ENCODE peak calls at places on chromosome 11, in ten cellular contexts. L is skeletal muscle cell; H is hepatocyte; D is left ventricle myocardium inferior; K is brain microvascular endothelial cell; F is GM23248; E is CD4-positive, CD25-positive, alpha-beta regulatory T cell; I is cardiac fibroblast; V is PC-3; U is Peyer's patch. R is an unnamed sample.

GRCh38 chr11:996681-997080 is 39.8 kb downstream of the MUC6 start:
- DNase-seq in L (no peak), H (no peak), F (no peak), D (no peak), U (no peak), V (no peak), E (no peak), K (no peak), I (no peak), R (no peak)

GRCh38 chr11:75490221-75491181 is 35.2 kb downstream of the GDPD5 start:
- DNase-seq in H (no peak), U (no peak), K (no peak), E (no peak), F (peak), D (no peak), L (no peak), V (peak), I (no peak), R (no peak)

GRCh38 chr11:12091957-12092558 is 18.3 kb upstream of the MICAL2 start:
- DNase-seq in V (peak), E (no peak), D (no peak), H (peak), L (no peak), K (no peak), F (no peak), U (peak), I (no peak), R (no peak)

GRCh38 chr11:2432628-2433071 is 11.7 kb downstream of the TRPM5 start:
- DNase-seq in D (peak), F (no peak), V (no peak), L (no peak), I (no peak), U (no peak), K (no peak), H (no peak), E (no peak), R (no peak)

GRCh38 chr11:30481816-30482215 is 104.3 kb downstream of the MPPED2 start:
- DNase-seq in F (no peak), E (no peak), D (no peak), K (no peak), I (peak), V (no peak), H (no peak), U (no peak), L (no peak), R (no peak)

GRCh38 chr11:69280994-69281393 is 13.0 kb upstream of the MYEOV start:
- DNase-seq in V (peak), I (peak), E (no peak), F (peak), U (peak), D (no peak), L (peak), K (peak), H (peak), R (no peak)

GRCh38 chr11:103053997-103054396 is 38.0 kb downstream of the DCUN1D5 start:
- DNase-seq in U (no peak), F (no peak), H (no peak), E (no peak), V (no peak), I (no peak), K (no peak), D (no peak), L (no peak), R (no peak)

GRCh38 chr11:68127791-68128681 is 6.8 kb upstream of the CHKA start:
- DNase-seq in K (no peak), U (no peak), L (peak), V (peak), H (peak), E (no peak), I (no peak), D (peak), F (peak), R (no peak)

GRCh38 chr11:12556788-12557384 is 117.3 kb upstream of the TEAD1 start:
- DNase-seq in U (peak), L (peak), F (peak), H (peak), D (peak), V (peak), E (no peak), I (peak), K (peak), R (no peak)

GRCh38 chr11:69485337-69486041 is 4.0 kb downstream of the LINC01488 start:
- DNase-seq in I (no peak), F (no peak), U (no peak), D (peak), L (no peak), H (no peak), K (no peak), E (no peak), V (no peak), R (no peak)

GRCh38 chr11:75920886-75921285 is 105.9 kb downstream of the UVRAG start:
- DNase-seq in L (no peak), D (no peak), I (no peak), V (peak), U (no peak), E (no peak), H (no peak), K (no peak), F (no peak), R (no peak)

GRCh38 chr11:97963528-97964331 is 1057.0 kb upstream of the CNTN5 start:
- DNase-seq in V (no peak), I (peak), K (no peak), U (no peak), H (no peak), F (no peak), E (no peak), L (no peak), D (no peak), R (no peak)

GRCh38 chr11:67732045-67732787 is 57.8 kb upstream of the ALDH3B2 start:
- DNase-seq in I (no peak), F (peak), U (no peak), H (peak), L (no peak), D (no peak), V (peak), E (peak), K (no peak), R (peak)

GRCh38 chr11:7538023-7538422 is 24.2 kb downstream of the PPFIBP2 start:
- DNase-seq in E (no peak), L (no peak), I (no peak), V (no peak), D (peak), K (no peak), F (peak), U (no peak), H (no peak), R (no peak)

GRCh38 chr11:18312663-18313420 is 9.1 kb downstream of the HPS5 start:
- DNase-seq in L (no peak), H (no peak), E (no peak), D (no peak), U (peak), F (peak), I (peak), K (peak), V (no peak), R (no peak)

GRCh38 chr11:8096575-8096974 is 15.6 kb downstream of the TUB start:
- DNase-seq in D (no peak), U (no peak), F (peak), E (no peak), I (no peak), L (no peak), K (no peak), V (no peak), H (no peak), R (no peak)

GRCh38 chr11:68148882-68149281 is 27.7 kb upstream of the CHKA start:
- DNase-seq in K (no peak), V (no peak), F (no peak), H (no peak), I (no peak), L (no peak), U (no peak), D (no peak), E (no peak), R (no peak)

GRCh38 chr11:85810871-85811611 is at the start of gene SYTL2:
- DNase-seq in I (peak), F (peak), L (no peak), V (peak), H (peak), E (peak), D (peak), U (peak), K (peak), R (peak)

GRCh38 chr11:33646629-33647028 is 54.0 kb downstream of the C11orf91 start:
- DNase-seq in V (no peak), K (no peak), D (no peak), L (no peak), E (no peak), U (no peak), F (peak), H (no peak), I (no peak), R (no peak)

GRCh38 chr11:114111369-114112042 is 52.0 kb downstream of the ZBTB16 start:
- DNase-seq in E (no peak), F (no peak), U (peak), V (no peak), D (no peak), L (peak), H (no peak), K (peak), I (peak), R (no peak)
- H3K4me3 ChIP-seq in E (no peak), F (no peak), U (no peak), V (no peak), D (peak), L (no peak), H (no peak), K (no peak), I (no peak), R (no peak)

GRCh38 chr11:65429724-65430405 is 7.3 kb downstream of the NEAT1 start:
- DNase-seq in L (no peak), U (peak), H (peak), V (peak), F (peak), E (no peak), K (peak), D (peak), I (peak), R (no peak)

GRCh38 chr11:65430406-65431217 is 8.0 kb downstream of the NEAT1 start:
- DNase-seq in V (peak), U (peak), K (peak), D (no peak), F (peak), H (peak), E (no peak), L (no peak), I (peak), R (no peak)

GRCh38 chr11:65428578-65429068 is 6.0 kb downstream of the NEAT1 start:
- DNase-seq in L (no peak), K (no peak), U (peak), H (peak), I (no peak), E (no peak), F (no peak), D (no peak), V (no peak), R (no peak)

GRCh38 chr11:65427691-65428577 is 5.3 kb downstream of the NEAT1 start:
- DNase-seq in U (peak), I (peak), V (peak), F (peak), L (no peak), D (no peak), H (peak), E (no peak), K (peak), R (peak)

GRCh38 chr11:65429069-65429681 is 6.6 kb downstream of the NEAT1 start:
- DNase-seq in H (peak), F (peak), D (no peak), K (peak), U (peak), L (no peak), V (peak), E (no peak), I (peak), R (no peak)
- H3K4me3 ChIP-seq in H (no peak), F (peak), D (peak), K (peak), U (no peak), L (peak), V (no peak), E (peak), I (peak), R (peak)

GRCh38 chr11:71581826-71582225 is 849 bp downstream of the KRTAP5-11 start:
- DNase-seq in L (no peak), E (no peak), D (no peak), I (no peak), K (no peak), H (no peak), F (no peak), U (no peak), V (peak), R (no peak)
- H3K4me3 ChIP-seq in L (no peak), E (no peak), D (no peak), I (no peak), K (no peak), H (no peak), F (no peak), U (no peak), V (no peak), R (no peak)

GRCh38 chr11:9672918-9673317 is 9.0 kb downstream of the SWAP70 start:
- DNase-seq in H (no peak), L (no peak), I (no peak), D (no peak), V (no peak), U (no peak), K (no peak), E (no peak), F (no peak), R (no peak)
- H3K4me3 ChIP-seq in H (no peak), L (no peak), I (no peak), D (no peak), V (no peak), U (no peak), K (no peak), E (no peak), F (no peak), R (no peak)

GRCh38 chr11:116193321-116194114 is 579.3 kb downstream of the BUD13 start:
- DNase-seq in U (peak), I (peak), H (peak), V (peak), D (no peak), E (no peak), L (no peak), F (peak), K (peak), R (no peak)

GRCh38 chr11:116194156-116194904 is 578.5 kb downstream of the BUD13 start:
- DNase-seq in V (no peak), I (no peak), D (no peak), K (no peak), F (no peak), H (no peak), E (no peak), U (no peak), L (no peak), R (no peak)

GRCh38 chr11:116190206-116190605 is 582.6 kb downstream of the BUD13 start:
- DNase-seq in U (no peak), D (no peak), I (no peak), E (no peak), H (no peak), V (no peak), L (no peak), K (no peak), F (no peak), R (no peak)

GRCh38 chr11:116190861-116191260 is 581.9 kb downstream of the BUD13 start:
- DNase-seq in V (no peak), F (no peak), L (no peak), D (no peak), K (no peak), H (no peak), E (no peak), I (no peak), U (no peak), R (no peak)

DNA sequence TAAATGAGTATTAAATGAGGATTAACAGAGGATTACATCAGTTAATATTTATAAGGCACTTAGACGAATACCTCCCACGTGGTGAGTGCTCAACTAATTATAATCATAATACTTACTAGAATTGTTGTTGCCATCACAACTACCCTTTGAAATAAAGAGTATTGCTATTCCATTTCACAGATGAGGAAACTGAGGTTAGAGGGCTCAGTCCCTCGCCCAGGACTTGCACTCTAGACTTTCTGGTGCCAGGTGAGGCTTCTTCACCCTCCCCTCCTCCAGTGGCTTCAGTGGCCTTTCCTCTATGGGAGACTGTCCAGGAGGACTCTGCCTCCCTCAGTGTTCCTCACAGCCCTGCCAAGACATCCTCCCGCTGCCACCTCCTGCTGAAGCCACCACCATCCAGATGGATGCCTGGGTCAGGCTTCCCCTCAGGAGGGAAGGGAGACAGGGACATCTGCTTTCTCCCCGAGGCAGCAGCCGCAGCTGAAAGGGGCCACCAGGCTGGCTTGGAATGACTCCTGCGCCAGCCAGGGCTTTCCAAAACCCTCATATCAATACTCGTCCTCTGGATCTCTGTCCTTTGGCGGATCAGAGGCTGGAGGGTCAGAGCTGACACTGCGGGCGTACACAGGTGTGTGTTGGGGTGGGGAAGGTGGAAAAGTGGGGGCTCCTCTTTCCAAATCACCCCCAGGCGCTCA is 580.1 kb downstream of the BUD13 start:
- DNase-seq in U (no peak), L (no peak), E (no peak), I (no peak), H (no peak), V (no peak), K (no peak), F (no peak), D (no peak), R (no peak)
- H3K4me3 ChIP-seq in U (no peak), L (peak), E (no peak), I (no peak), H (peak), V (no peak), K (peak), F (no peak), D (peak), R (no peak)

GRCh38 chr11:14340721-14341120 is 18.3 kb downstream of the RRAS2 start:
- DNase-seq in D (no peak), H (no peak), F (no peak), E (no peak), I (no peak), L (no peak), V (no peak), U (no peak), K (no peak), R (no peak)
- H3K4me3 ChIP-seq in D (no peak), H (no peak), F (no peak), E (no peak), I (no peak), L (no peak), V (no peak), U (no peak), K (no peak), R (no peak)